ENCODE peak calls at places on chromosomes 3 and 15, in six cellular contexts. One of them, this sample, is unnamed.

GRCh38 chr3:185983495-185984141 is 45.8 kb upstream of the TRA2B start:
- DNase-seq in BE2C: peak
- DNase-seq in neural progenitor cell: peak
- DNase-seq in psoas muscle: peak
- DNase-seq in heart right ventricle: peak
- DNase-seq in BJ: no peak
- DNase-seq in this sample: no peak

GRCh38 chr3:15633766-15634588 is 32.4 kb downstream of the BTD start:
- DNase-seq in BE2C: no peak
- DNase-seq in neural progenitor cell: no peak
- DNase-seq in psoas muscle: no peak
- DNase-seq in heart right ventricle: no peak
- DNase-seq in BJ: no peak
- DNase-seq in this sample: no peak

GRCh38 chr15:66798426-66799061 is 96.5 kb downstream of the SMAD6 start:
- DNase-seq in BE2C: no peak
- DNase-seq in neural progenitor cell: no peak
- DNase-seq in psoas muscle: no peak
- DNase-seq in heart right ventricle: no peak
- DNase-seq in BJ: peak
- DNase-seq in this sample: no peak

GRCh38 chr3:195095035-195095703 is 175.8 kb downstream of the XXYLT1 start:
- DNase-seq in BE2C: peak
- DNase-seq in neural progenitor cell: no peak
- DNase-seq in psoas muscle: peak
- DNase-seq in heart right ventricle: peak
- DNase-seq in BJ: no peak
- DNase-seq in this sample: no peak

GRCh38 chr15:77633913-77634265 is 1.2 kb upstream of the LINGO1 start:
- DNase-seq in BE2C: no peak
- DNase-seq in neural progenitor cell: peak
- DNase-seq in psoas muscle: no peak
- DNase-seq in heart right ventricle: no peak
- DNase-seq in BJ: no peak
- DNase-seq in this sample: no peak

GRCh38 chr3:171614318-171614967 is 154.2 kb upstream of the TNIK start:
- DNase-seq in BE2C: peak
- DNase-seq in neural progenitor cell: peak
- DNase-seq in psoas muscle: peak
- DNase-seq in heart right ventricle: peak
- DNase-seq in BJ: no peak
- DNase-seq in this sample: peak

GRCh38 chr15:65361708-65362459 is 15.9 kb downstream of the IGDCC3 start:
- DNase-seq in BE2C: no peak
- DNase-seq in neural progenitor cell: no peak
- DNase-seq in psoas muscle: no peak
- DNase-seq in heart right ventricle: no peak
- DNase-seq in BJ: no peak
- DNase-seq in this sample: no peak

GRCh38 chr3:17176757-17177156 is 292.0 kb downstream of the PLCL2 start:
- DNase-seq in BE2C: no peak
- DNase-seq in neural progenitor cell: peak
- DNase-seq in psoas muscle: no peak
- DNase-seq in heart right ventricle: no peak
- DNase-seq in BJ: no peak
- DNase-seq in this sample: no peak

GRCh38 chr3:180679178-180680096 is at the start of gene CCDC39:
- DNase-seq in BE2C: peak
- DNase-seq in neural progenitor cell: peak
- DNase-seq in psoas muscle: peak
- DNase-seq in heart right ventricle: peak
- DNase-seq in BJ: peak
- DNase-seq in this sample: peak

GRCh38 chr15:71083349-71083748 is 31.9 kb upstream of the THSD4 start:
- DNase-seq in BE2C: no peak
- DNase-seq in neural progenitor cell: no peak
- DNase-seq in psoas muscle: no peak
- DNase-seq in heart right ventricle: peak
- DNase-seq in BJ: peak
- DNase-seq in this sample: no peak

GRCh38 chr3:182671942-182672341 is 121.4 kb upstream of the ATP11B start:
- DNase-seq in BE2C: no peak
- DNase-seq in neural progenitor cell: no peak
- DNase-seq in psoas muscle: no peak
- DNase-seq in heart right ventricle: no peak
- DNase-seq in BJ: no peak
- DNase-seq in this sample: no peak

DNA sequence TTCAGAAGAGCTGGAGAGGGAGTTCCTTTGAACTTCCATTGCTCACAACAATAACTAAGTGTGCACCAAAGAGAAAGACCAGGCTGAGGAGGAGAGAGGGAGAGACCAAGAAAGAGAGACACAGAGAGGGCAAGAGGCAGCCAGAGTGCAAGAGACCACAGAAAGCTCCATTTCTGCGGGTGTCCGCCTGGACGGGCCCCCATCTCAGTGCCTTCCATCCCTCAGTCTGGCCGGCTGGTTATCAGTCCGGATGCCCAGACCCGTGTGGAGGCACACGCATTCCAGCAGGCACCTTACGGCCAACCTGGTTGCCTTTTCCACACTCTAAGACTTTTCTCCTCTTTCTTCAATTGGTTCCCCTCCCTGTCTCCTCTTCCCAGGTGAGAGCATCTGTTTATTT is 48.6 kb downstream of the TLE3 start:
- DNase-seq in BE2C: peak
- DNase-seq in neural progenitor cell: no peak
- DNase-seq in psoas muscle: no peak
- DNase-seq in heart right ventricle: no peak
- DNase-seq in BJ: no peak
- DNase-seq in this sample: no peak
- TF ChIP-seq CTCF in BE2C: no peak
- TF ChIP-seq CTCF in neural progenitor cell: no peak
- TF ChIP-seq CTCF in psoas muscle: no peak
- TF ChIP-seq CTCF in heart right ventricle: no peak
- TF ChIP-seq CTCF in BJ: no peak
- TF ChIP-seq CTCF in this sample: no peak

GRCh38 chr15:72197045-72197459 is 535 bp downstream of the GRAMD2A start:
- DNase-seq in BE2C: no peak
- DNase-seq in neural progenitor cell: peak
- DNase-seq in psoas muscle: no peak
- DNase-seq in heart right ventricle: no peak
- DNase-seq in BJ: no peak
- DNase-seq in this sample: no peak
- H3K4me3 ChIP-seq in BE2C: peak
- H3K4me3 ChIP-seq in neural progenitor cell: peak
- H3K4me3 ChIP-seq in psoas muscle: peak
- H3K4me3 ChIP-seq in heart right ventricle: no peak
- H3K4me3 ChIP-seq in BJ: peak
- H3K4me3 ChIP-seq in this sample: peak

GRCh38 chr3:157347577-157348303 is 88.9 kb upstream of the PTX3 start:
- DNase-seq in BE2C: peak
- DNase-seq in neural progenitor cell: peak
- DNase-seq in psoas muscle: no peak
- DNase-seq in heart right ventricle: no peak
- DNase-seq in BJ: no peak
- DNase-seq in this sample: no peak
- TF ChIP-seq CTCF in BE2C: peak
- TF ChIP-seq CTCF in neural progenitor cell: peak
- TF ChIP-seq CTCF in psoas muscle: no peak
- TF ChIP-seq CTCF in heart right ventricle: peak
- TF ChIP-seq CTCF in BJ: peak
- TF ChIP-seq CTCF in this sample: peak

GRCh38 chr15:88623632-88624031 is 2.5 kb downstream of the AEN start:
- DNase-seq in BE2C: no peak
- DNase-seq in neural progenitor cell: no peak
- DNase-seq in psoas muscle: no peak
- DNase-seq in heart right ventricle: no peak
- DNase-seq in BJ: no peak
- DNase-seq in this sample: no peak
- H3K4me3 ChIP-seq in BE2C: peak
- H3K4me3 ChIP-seq in neural progenitor cell: peak
- H3K4me3 ChIP-seq in psoas muscle: no peak
- H3K4me3 ChIP-seq in heart right ventricle: no peak
- H3K4me3 ChIP-seq in BJ: no peak
- H3K4me3 ChIP-seq in this sample: no peak

DNA sequence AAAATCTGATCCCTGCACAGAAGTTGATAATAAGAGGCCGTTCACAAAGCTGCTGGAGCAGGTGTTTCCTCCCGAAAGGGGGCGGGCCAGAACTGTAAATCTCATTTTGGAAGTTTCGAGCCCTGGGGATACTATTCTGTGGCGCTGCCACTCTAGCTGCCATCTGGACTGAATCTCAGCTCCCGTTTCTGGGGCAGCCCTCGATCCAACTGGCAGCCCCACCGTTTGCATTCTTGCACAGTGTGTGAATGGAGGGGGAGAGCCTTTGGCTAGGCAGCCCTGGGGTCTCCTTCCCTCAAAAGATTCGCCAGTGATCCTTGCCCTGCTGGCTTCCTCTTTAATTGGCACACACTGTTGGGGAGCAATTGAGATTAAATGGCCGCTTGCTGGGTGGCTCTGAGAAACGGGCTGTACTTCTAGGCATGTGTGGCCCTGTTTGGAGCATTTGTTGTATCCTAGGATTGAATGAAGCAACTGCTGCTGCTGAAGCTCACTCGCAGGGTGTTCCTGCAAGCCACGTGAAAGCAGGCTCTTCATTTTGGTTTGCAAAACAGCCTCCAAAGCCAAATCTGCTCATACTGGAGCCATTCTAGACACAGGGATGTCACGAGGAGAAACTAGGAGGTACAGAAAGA is 57.2 kb upstream of the TOPAZ1 start:
- DNase-seq in BE2C: no peak
- DNase-seq in neural progenitor cell: peak
- DNase-seq in psoas muscle: no peak
- DNase-seq in heart right ventricle: no peak
- DNase-seq in BJ: no peak
- DNase-seq in this sample: no peak
- TF ChIP-seq CTCF in BE2C: no peak
- TF ChIP-seq CTCF in neural progenitor cell: no peak
- TF ChIP-seq CTCF in psoas muscle: no peak
- TF ChIP-seq CTCF in heart right ventricle: no peak
- TF ChIP-seq CTCF in BJ: no peak
- TF ChIP-seq CTCF in this sample: no peak

GRCh38 chr3:8563146-8563545 is 61.5 kb downstream of the LMCD1 start:
- DNase-seq in BE2C: no peak
- DNase-seq in neural progenitor cell: peak
- DNase-seq in psoas muscle: no peak
- DNase-seq in heart right ventricle: no peak
- DNase-seq in BJ: no peak
- DNase-seq in this sample: no peak

GRCh38 chr3:8567784-8568575 is 66.4 kb downstream of the LMCD1 start:
- DNase-seq in BE2C: no peak
- DNase-seq in neural progenitor cell: no peak
- DNase-seq in psoas muscle: no peak
- DNase-seq in heart right ventricle: no peak
- DNase-seq in BJ: no peak
- DNase-seq in this sample: no peak

GRCh38 chr3:8562081-8562595 is 60.5 kb downstream of the LMCD1 start:
- DNase-seq in BE2C: no peak
- DNase-seq in neural progenitor cell: no peak
- DNase-seq in psoas muscle: no peak
- DNase-seq in heart right ventricle: no peak
- DNase-seq in BJ: no peak
- DNase-seq in this sample: no peak

GRCh38 chr3:8563597-8563996 is 62.0 kb downstream of the LMCD1 start:
- DNase-seq in BE2C: no peak
- DNase-seq in neural progenitor cell: no peak
- DNase-seq in psoas muscle: no peak
- DNase-seq in heart right ventricle: no peak
- DNase-seq in BJ: no peak
- DNase-seq in this sample: no peak

GRCh38 chr3:8565376-8565775 is 63.8 kb downstream of the LMCD1 start:
- DNase-seq in BE2C: no peak
- DNase-seq in neural progenitor cell: no peak
- DNase-seq in psoas muscle: no peak
- DNase-seq in heart right ventricle: no peak
- DNase-seq in BJ: no peak
- DNase-seq in this sample: no peak
- H3K4me3 ChIP-seq in BE2C: no peak
- H3K4me3 ChIP-seq in neural progenitor cell: no peak
- H3K4me3 ChIP-seq in psoas muscle: no peak
- H3K4me3 ChIP-seq in heart right ventricle: no peak
- H3K4me3 ChIP-seq in BJ: no peak
- H3K4me3 ChIP-seq in this sample: no peak

GRCh38 chr3:134378384-134378783 is 4.1 kb upstream of the AMOTL2 start:
- DNase-seq in BE2C: peak
- DNase-seq in neural progenitor cell: peak
- DNase-seq in psoas muscle: no peak
- DNase-seq in heart right ventricle: peak
- DNase-seq in BJ: no peak
- DNase-seq in this sample: no peak
- TF ChIP-seq CTCF in BE2C: peak
- TF ChIP-seq CTCF in neural progenitor cell: peak
- TF ChIP-seq CTCF in psoas muscle: peak
- TF ChIP-seq CTCF in heart right ventricle: peak
- TF ChIP-seq CTCF in BJ: peak
- TF ChIP-seq CTCF in this sample: peak

GRCh38 chr3:141311496-141312358 is 56.6 kb upstream of the ZBTB38 start:
- DNase-seq in BE2C: peak
- DNase-seq in neural progenitor cell: peak
- DNase-seq in psoas muscle: peak
- DNase-seq in heart right ventricle: peak
- DNase-seq in BJ: peak
- DNase-seq in this sample: no peak

GRCh38 chr3:141311170-141311495 is 57.2 kb upstream of the ZBTB38 start:
- DNase-seq in BE2C: no peak
- DNase-seq in neural progenitor cell: peak
- DNase-seq in psoas muscle: no peak
- DNase-seq in heart right ventricle: no peak
- DNase-seq in BJ: no peak
- DNase-seq in this sample: no peak

GRCh38 chr3:141312359-141313090 is 55.8 kb upstream of the ZBTB38 start:
- DNase-seq in BE2C: no peak
- DNase-seq in neural progenitor cell: no peak
- DNase-seq in psoas muscle: no peak
- DNase-seq in heart right ventricle: no peak
- DNase-seq in BJ: no peak
- DNase-seq in this sample: no peak

GRCh38 chr3:141316851-141317250 is 51.5 kb upstream of the ZBTB38 start:
- DNase-seq in BE2C: no peak
- DNase-seq in neural progenitor cell: no peak
- DNase-seq in psoas muscle: no peak
- DNase-seq in heart right ventricle: no peak
- DNase-seq in BJ: no peak
- DNase-seq in this sample: no peak

DNA sequence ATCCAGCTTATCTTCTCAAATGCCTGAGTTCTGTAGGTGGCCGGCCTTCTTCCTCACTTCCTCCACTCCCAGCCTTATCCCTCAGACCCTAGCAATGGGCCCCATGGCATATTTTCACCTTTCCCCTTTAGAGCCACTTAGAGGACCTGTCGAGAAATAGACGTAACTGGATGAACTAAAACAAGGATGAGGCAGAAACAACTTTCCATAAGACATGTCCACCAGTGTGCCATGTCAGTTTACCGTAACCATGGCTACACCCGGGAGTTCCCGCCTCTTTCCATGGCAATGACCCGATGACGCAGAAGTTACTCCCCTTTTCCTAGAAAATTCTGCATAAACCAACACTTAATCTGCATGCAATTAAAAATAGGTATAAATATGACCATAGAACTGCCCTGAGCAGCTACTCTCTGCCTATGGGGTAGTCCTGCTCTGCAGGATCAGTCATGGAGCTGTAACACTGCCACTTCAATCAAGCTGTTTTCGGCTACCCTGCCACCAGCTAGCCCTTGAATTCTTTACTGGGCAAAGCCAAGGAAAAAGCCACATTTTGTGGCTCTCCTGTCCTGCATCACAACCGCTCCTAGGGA is 55.1 kb upstream of the ZBTB38 start:
- DNase-seq in BE2C: no peak
- DNase-seq in neural progenitor cell: no peak
- DNase-seq in psoas muscle: no peak
- DNase-seq in heart right ventricle: no peak
- DNase-seq in BJ: no peak
- DNase-seq in this sample: no peak
- H3K4me3 ChIP-seq in BE2C: no peak
- H3K4me3 ChIP-seq in neural progenitor cell: no peak
- H3K4me3 ChIP-seq in psoas muscle: no peak
- H3K4me3 ChIP-seq in heart right ventricle: no peak
- H3K4me3 ChIP-seq in BJ: no peak
- H3K4me3 ChIP-seq in this sample: no peak

This sample was measured in epithelial cell of proximal tubule.